ENCODE peak calls at places on chromosomes 7 and 10, in four cellular contexts. I is A549, M is HepG2, Z is GM12878. Q is an unnamed sample.

GRCh38 chr10:77692782-77693181 is 55.2 kb upstream of the KCNMA1 start:
- DNase-seq in I (no peak), M (no peak), Z (no peak), Q (no peak)

GRCh38 chr7:108024538-108024937 is 21.6 kb upstream of the LAMB1 start:
- DNase-seq in I (no peak), M (no peak), Z (no peak), Q (no peak)

GRCh38 chr10:98467506-98468318 is 21.0 kb upstream of the HPS1 start:
- DNase-seq in I (peak; percentile 90), M (peak; percentile 79), Z (peak; percentile 50), Q (peak; percentile 78)

GRCh38 chr10:133157662-133158436 is 2.2 kb upstream of the KNDC1 start:
- DNase-seq in I (no peak), M (no peak), Z (no peak), Q (no peak)

GRCh38 chr7:75989726-75990388 is 4.5 kb downstream of the TMEM120A start:
- DNase-seq in I (no peak), M (peak; percentile 11), Z (no peak), Q (no peak)

GRCh38 chr10:121579656-121580055 is 18.6 kb downstream of the FGFR2 start:
- DNase-seq in I (no peak), M (no peak), Z (no peak), Q (no peak)

GRCh38 chr7:157568785-157569584 is 232.2 kb downstream of the DNAJB6 start:
- DNase-seq in I (no peak), M (peak; percentile 78), Z (no peak), Q (no peak)

GRCh38 chr10:30057421-30057841 is 2.0 kb downstream of the JCAD start:
- DNase-seq in I (peak; percentile 18), M (no peak), Z (no peak), Q (no peak)

GRCh38 chr7:151245360-151246160 is 2.9 kb downstream of the SMARCD3 start:
- DNase-seq in I (peak; percentile 88), M (no peak), Z (no peak), Q (peak; percentile 59)

GRCh38 chr10:132178885-132179545 is 7.7 kb upstream of the DPYSL4 start:
- DNase-seq in I (no peak), M (no peak), Z (no peak), Q (no peak)

GRCh38 chr10:113552014-113552413 is 839 bp upstream of the HABP2 start:
- DNase-seq in I (no peak), M (no peak), Z (no peak), Q (no peak)

GRCh38 chr10:113550365-113550764 is 2.5 kb upstream of the HABP2 start:
- DNase-seq in I (no peak), M (no peak), Z (no peak), Q (peak; percentile 9)

GRCh38 chr10:113554214-113554613 is 1.4 kb downstream of the HABP2 start:
- DNase-seq in I (no peak), M (no peak), Z (no peak), Q (no peak)

GRCh38 chr10:113553149-113553548 is 296 bp downstream of the HABP2 start:
- DNase-seq in I (no peak), M (no peak), Z (no peak), Q (no peak)

GRCh38 chr10:113552723-113553122 is at the start of gene HABP2:
- DNase-seq in I (no peak), M (no peak), Z (no peak), Q (no peak)
- TF ChIP-seq MYC in I (no peak), M (no peak), Z (no peak), Q (no peak)

DNA sequence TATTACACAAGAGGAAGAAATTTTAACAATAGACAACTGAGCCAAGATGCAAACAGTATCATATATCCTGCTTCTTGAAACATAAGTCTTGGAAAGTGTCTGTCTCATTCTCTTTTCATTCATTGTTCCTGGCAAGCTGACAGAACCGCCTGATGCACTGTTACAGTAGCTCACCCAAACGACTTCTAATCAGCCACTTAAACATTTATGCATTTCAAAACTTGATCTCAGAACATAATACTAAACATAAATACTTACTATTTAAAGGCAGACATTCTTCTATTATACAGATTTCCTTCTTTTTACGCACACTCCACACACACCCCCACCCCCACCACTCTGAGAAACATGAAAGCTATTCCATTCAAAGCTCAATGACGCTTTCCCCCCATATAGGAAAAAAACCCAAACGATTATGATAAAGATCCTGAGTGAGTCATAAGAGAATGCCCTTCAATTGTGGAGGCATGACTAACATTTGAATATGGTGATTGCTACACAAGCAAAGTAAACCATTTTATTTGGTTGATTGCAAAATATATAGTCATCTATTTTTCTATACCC is 30.5 kb downstream of the SHTN1 start:
- DNase-seq in I (peak; percentile 49), M (no peak), Z (no peak), Q (no peak)
- H3K4me3 ChIP-seq in I (no peak overlapping the region), M (no peak overlapping the region), Z (no peak overlapping the region), Q (no peak overlapping the region)

GRCh38 chr7:72286486-72286885 is 125.7 kb downstream of the CALN1 start:
- DNase-seq in I (no peak), M (no peak), Z (no peak), Q (no peak)

GRCh38 chr7:72292794-72293193 is 119.3 kb downstream of the CALN1 start:
- DNase-seq in I (no peak), M (no peak), Z (no peak), Q (no peak)

DNA sequence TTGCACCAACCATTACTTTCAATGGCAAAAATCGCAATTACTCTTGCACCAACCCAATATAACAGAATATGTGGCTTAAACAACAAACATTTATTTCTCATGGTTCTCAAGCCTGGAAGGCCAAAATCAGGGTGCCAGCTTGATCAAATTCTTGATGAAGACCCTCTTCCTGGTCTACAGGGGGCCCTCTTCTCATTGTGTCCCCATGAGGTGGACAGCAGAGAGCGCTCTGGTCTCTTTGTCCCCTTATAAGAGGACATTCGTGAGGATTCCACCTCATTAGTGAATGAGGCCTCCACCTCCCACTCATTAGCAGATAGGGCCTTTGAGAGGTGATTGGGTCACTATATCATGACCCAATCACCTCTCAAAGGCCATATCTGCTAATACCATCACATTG is 120.0 kb downstream of the CALN1 start:
- DNase-seq in I (no peak), M (no peak), Z (no peak), Q (no peak)
- TF ChIP-seq ESRRA in I (no peak), M (no peak), Z (no peak), Q (no peak)

DNA sequence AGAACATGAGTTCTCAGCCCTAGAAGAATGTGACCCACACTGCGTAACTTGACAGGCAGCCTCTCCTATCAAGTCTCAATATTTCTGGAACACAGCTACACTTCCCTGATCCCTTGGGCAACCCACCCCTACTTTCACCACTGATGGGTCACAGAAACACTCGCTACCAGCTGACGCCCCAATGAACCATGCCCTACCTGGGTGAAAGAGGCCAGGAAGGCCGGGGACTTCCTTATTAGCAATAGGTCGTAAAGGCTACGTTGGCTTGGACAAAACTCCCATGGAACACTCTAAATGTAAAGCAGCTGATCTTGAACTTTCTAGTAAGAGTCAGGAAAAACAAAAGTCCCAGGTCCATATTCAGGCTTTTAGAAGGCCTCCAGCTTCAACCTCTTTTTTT is 202.3 kb upstream of the KCTD7 start:
- DNase-seq in I (no peak), M (no peak), Z (no peak), Q (no peak)
- TF ChIP-seq MYC in I (no peak), M (no peak), Z (no peak), Q (no peak)

GRCh38 chr10:110794808-110795207 is 76.9 kb upstream of the PDCD4 start:
- DNase-seq in I (no peak), M (no peak), Z (no peak), Q (no peak)
- H3K4me3 ChIP-seq in I (no peak overlapping the region), M (no peak overlapping the region), Z (no peak overlapping the region), Q (no peak overlapping the region)

DNA sequence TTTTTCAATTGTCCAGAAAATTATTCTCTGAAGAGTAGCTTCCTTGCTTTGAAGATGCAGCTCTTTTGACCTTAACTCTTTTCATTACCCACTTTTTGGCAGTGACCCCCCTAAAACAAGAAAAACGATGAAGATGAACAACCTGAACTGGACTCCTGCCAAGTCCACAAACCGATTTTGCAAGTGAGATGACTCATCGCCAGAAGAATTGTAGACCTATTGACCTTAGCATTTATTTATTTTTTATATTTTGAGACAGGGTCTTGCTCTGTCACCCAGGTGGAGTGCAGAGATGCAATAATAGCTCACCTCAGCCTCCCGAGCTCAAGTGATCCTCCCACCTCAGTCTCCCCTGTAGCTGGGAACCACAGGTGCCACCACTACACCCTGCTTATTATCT is 859.2 kb downstream of the GATA3 start:
- DNase-seq in I (no peak), M (no peak), Z (no peak), Q (no peak)
- TF ChIP-seq ESRRA in I (no peak), M (no peak), Z (no peak), Q (no peak)

GRCh38 chr10:116608683-116609594 is 11.8 kb upstream of the PNLIPRP2 start:
- DNase-seq in I (no peak), M (no peak), Z (no peak), Q (no peak)
- TF ChIP-seq MYC in I (no peak), M (no peak), Z (no peak), Q (no peak)

GRCh38 chr7:73717025-73717807 is 2.3 kb downstream of the STX1A start:
- DNase-seq in I (no peak), M (no peak), Z (no peak), Q (no peak)
- H3K4me3 ChIP-seq in I (peak overlapping the region; percentile 100), M (no peak overlapping the region), Z (no peak overlapping the region), Q (no peak overlapping the region)

GRCh38 chr10:32139223-32140073 is 83.2 kb upstream of the KIF5B start:
- DNase-seq in I (peak; percentile 93), M (peak; percentile 57), Z (no peak), Q (peak; percentile 87)
- TF ChIP-seq ESRRA in I (no peak), M (no peak), Z (no peak), Q (no peak)

Q was measured in K562.